ENCODE peak calls at places on chromosomes 12 and 14, in five cellular contexts. M, T, A, O and U are unnamed samples.

GRCh38 chr14:100408350-100409015 is 85.3 kb downstream of the SLC25A47 start:
- DNase-seq in O (no peak), A (no peak), M (no peak), T (no peak), U (no peak)

GRCh38 chr12:110741795-110742717 is 635 bp downstream of the PPP1CC start:
- DNase-seq in O (no peak), T (peak; percentile 40), A (no peak), M (no peak), U (no peak)

GRCh38 chr14:35961697-35962274 is 135.6 kb downstream of the BRMS1L start:
- DNase-seq in T (no peak), O (no peak), M (no peak), A (no peak), U (no peak)

GRCh38 chr12:47079894-47080724 is at the start of gene AMIGO2:
- DNase-seq in O (no peak), A (peak; percentile 59), M (no peak), T (peak; percentile 64), U (peak; percentile 44)

GRCh38 chr14:93011650-93012317 is 88.8 kb downstream of the CHGA start:
- DNase-seq in A (no peak), O (no peak), T (no peak), M (no peak), U (no peak)

GRCh38 chr12:32163596-32163995 is 56.9 kb downstream of the BICD1 start:
- DNase-seq in T (no peak), A (no peak), M (no peak), O (no peak), U (no peak)

GRCh38 chr12:69908208-69908607 is 83.2 kb downstream of the MYRFL start:
- DNase-seq in O (no peak), T (no peak), A (no peak), M (peak; percentile 12), U (no peak)

GRCh38 chr14:87615050-87615449 is 377.9 kb downstream of the GALC start:
- DNase-seq in M (no peak), O (no peak), T (no peak), A (no peak), U (no peak)

GRCh38 chr12:3097186-3097804 is 20.1 kb downstream of the TSPAN9 start:
- DNase-seq in A (peak; percentile 69), M (no peak), O (peak; percentile 69), T (no peak), U (no peak)

GRCh38 chr14:38252066-38252710 is 3.7 kb downstream of the CLEC14A start:
- DNase-seq in T (no peak), M (no peak), A (no peak), O (no peak), U (no peak)

GRCh38 chr12:2049604-2050540 is 2.9 kb upstream of the CACNA1C start:
- DNase-seq in M (no peak), O (peak; percentile 50), T (peak; percentile 62), A (no peak), U (no peak)

GRCh38 chr14:26808407-26808806 is 210.6 kb upstream of the NOVA1 start:
- DNase-seq in A (no peak), M (no peak), O (no peak), T (no peak), U (no peak)

GRCh38 chr12:30753761-30754382 is 879 bp downstream of the CAPRIN2 start:
- DNase-seq in A (no peak), M (no peak), O (no peak), T (peak; percentile 49), U (no peak)

GRCh38 chr14:96090441-96091148 is 51.4 kb downstream of the C14orf132 start:
- DNase-seq in A (no peak), M (no peak), O (no peak), T (no peak), U (no peak)

GRCh38 chr14:77099425-77100167 is 1.5 kb downstream of the CIPC start:
- DNase-seq in O (no peak), A (no peak), M (peak; percentile 79), T (no peak), U (no peak)

GRCh38 chr12:94745562-94745961 is 95.2 kb upstream of the TMCC3 start:
- DNase-seq in T (no peak), O (no peak), A (no peak), M (no peak), U (no peak)

GRCh38 chr14:77195766-77196165 is 14.2 kb downstream of the TMEM63C start:
- DNase-seq in O (no peak), T (no peak), M (no peak), A (no peak), U (no peak)

GRCh38 chr12:124774462-124775167 is 89.0 kb downstream of the SCARB1 start:
- DNase-seq in M (peak; percentile 91), T (no peak), O (no peak), A (no peak), U (no peak)

GRCh38 chr14:22300646-22301045 is 288.4 kb downstream of the DAD1 start:
- DNase-seq in T (no peak), M (no peak), A (no peak), O (no peak), U (no peak)

GRCh38 chr12:57525615-57526383 is 3.2 kb downstream of the MBD6 start:
- DNase-seq in T (no peak), M (no peak), A (no peak), O (no peak), U (no peak)

GRCh38 chr12:123034865-123035264 is 54.4 kb downstream of the ARL6IP4 start:
- DNase-seq in A (no peak), M (peak; percentile 66), T (no peak), O (no peak), U (no peak)

GRCh38 chr12:120495723-120496352 is at the start of gene DYNLL1:
- DNase-seq in M (peak; percentile 93), T (peak; percentile 98), O (peak; percentile 93), A (peak; percentile 96), U (peak; percentile 99)
- TF ChIP-seq CTCF in M (no peak), T (no peak), O (no peak), A (no peak), U (no peak)

DNA sequence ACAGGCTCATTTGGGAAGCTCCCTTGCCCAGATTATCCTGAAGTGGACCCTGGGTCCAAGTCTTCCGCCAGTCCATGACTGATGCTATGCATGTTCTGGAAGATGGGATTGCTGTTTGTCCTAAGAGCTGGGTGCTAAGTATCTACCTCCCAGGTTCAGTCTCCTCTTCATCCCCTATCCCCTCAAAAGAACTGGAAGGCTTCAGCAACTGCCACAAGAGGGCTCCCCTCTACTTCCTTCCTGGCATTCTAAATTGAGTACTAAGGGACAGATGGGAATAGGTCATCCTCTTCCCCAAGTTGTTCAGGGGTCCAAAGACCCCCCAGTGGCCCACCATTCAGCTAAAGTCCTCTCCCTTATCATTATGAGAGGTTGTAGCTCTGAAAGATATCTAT is 9.0 kb upstream of the FKBP11 start:
- DNase-seq in A (no peak), O (peak; percentile 23), T (peak; percentile 34), M (no peak), U (no peak)
- TF ChIP-seq CTCF in A (no peak), O (peak; percentile 50), T (peak; percentile 62), M (peak; percentile 24), U (peak; percentile 36)

DNA sequence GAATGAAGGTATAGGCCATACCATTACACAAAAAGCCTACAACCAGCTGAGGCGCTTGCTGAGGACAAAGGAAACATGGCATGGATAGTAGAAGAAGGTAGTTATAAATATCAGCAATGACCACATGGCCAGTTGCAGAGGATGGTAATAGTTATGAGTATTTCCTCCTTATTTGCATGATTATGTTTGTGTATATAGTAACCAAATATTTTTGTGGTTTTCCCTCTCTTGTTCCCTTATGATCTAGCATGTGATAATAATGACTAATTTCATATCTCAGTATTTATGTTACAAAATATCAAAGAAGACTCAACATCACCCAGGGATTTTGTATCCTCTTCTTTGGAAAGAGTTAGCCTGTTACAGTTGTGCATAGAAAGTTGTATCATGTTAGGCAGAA is 13.4 kb upstream of the CATSPERB start:
- DNase-seq in T (no peak), A (no peak), O (no peak), M (no peak), U (no peak)
- TF ChIP-seq CTCF in T (no peak), A (no peak), O (no peak), M (no peak), U (no peak)

DNA sequence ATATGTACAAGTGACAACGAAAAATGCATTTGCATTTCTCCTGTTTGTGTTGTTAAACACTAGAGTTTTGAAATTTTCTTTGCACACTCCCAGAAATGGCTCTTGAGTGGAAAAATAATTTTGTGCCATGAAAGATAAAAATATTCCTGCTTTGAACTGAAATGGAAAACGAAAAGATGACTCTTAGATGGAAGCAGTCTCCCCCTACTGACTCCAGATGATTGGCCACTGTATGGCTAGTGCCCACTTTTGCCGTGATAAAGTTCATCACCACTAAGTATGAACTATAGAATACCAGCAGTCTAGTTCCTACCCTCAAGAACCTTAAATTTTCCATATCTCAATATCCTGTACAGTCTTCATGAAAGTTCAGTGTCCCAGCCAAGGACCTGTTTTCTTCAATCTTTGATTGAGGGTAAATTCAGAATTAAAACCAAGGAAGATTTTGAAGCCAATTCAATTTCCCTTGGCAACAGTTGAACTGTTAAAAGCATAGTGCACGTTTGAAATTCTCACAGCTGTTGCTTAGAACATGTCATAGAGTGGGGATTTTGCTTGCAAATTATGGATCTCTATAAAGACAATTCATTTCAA is 1.6 kb upstream of the PPP2R5E start:
- DNase-seq in O (no peak), T (no peak), A (no peak), M (peak; percentile 33), U (no peak)
- TF ChIP-seq CTCF in O (peak; percentile 59), T (peak; percentile 60), A (peak; percentile 10), M (peak; percentile 56), U (peak; percentile 33)

DNA sequence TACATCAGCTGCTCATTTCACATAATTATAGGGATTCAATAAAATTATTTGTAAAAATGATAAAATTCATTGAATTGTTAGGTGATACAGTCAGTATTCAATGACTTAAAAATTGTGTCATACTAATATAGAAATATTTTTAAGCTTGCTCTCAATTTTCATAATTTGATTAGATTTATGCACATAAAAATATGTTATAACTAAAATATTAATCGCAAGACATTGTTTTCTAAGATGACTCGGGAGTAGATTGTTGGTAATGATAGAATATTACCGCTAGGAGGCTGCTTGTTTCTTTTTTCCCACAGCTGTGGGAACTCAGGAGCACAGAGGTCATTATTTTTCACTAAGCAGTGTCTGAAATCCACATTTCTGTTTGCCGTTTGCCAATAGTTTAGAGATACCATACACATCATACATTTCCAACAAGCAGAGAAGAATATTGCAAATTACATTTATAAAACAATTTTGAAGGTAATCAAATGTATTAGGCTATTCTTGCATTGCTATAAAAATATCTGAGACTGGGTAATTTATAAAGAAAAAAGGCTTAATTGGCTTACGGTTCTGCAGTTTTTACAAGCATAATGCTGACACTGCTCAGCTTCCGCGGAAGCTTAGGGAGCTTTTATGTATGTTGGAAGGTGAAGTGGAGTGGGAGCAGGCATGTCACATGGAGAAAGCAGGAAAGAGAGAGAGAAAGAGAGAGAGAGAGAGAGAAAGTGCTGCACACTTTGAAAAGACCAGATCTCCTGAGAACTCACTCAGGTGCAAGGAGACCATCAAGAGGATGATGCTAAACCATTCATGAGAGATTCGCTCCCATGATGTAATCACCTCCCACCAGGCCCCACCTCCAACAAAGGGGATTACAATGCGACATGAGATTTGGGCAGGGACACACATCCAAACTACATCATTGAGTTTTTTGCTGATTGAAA is 9.2 kb downstream of the CD69 start:
- DNase-seq in O (peak; percentile 27), M (peak; percentile 7), A (no peak), T (peak; percentile 43), U (no peak)
- TF ChIP-seq CTCF in O (peak; percentile 18), M (peak; percentile 27), A (peak; percentile 46), T (peak; percentile 46), U (no peak)